ENCODE peak calls at places on chromosome 10, in seven cellular contexts. Z, P, E, A, K, I and B are unnamed samples.

GRCh38 chr10:123139521-123140163 is 3.9 kb downstream of the HMX3 start:
- DNase-seq in Z (no peak), P (no peak), E (no peak), A (peak; percentile 79), K (peak; percentile 94), I (peak; percentile 36), B (peak; percentile 77)

GRCh38 chr10:50593523-50593922 is 30.2 kb downstream of the SGMS1 start:
- DNase-seq in Z (no peak), P (peak; percentile 72), E (peak; percentile 56), A (no peak), K (no peak), I (no peak), B (no peak)

GRCh38 chr10:30443049-30443448 is 9.1 kb downstream of the MAP3K8 start:
- DNase-seq in Z (no peak), P (no peak), E (no peak), A (no peak), K (no peak), I (no peak), B (no peak)

GRCh38 chr10:83458611-83459010 is 680.7 kb upstream of the GHITM start:
- DNase-seq in Z (peak; percentile 63), P (no peak), E (no peak), A (no peak), K (no peak), I (no peak), B (no peak)

GRCh38 chr10:48444266-48444665 is 137.8 kb downstream of the MAPK8 start:
- DNase-seq in Z (no peak), P (no peak), E (no peak), A (peak; percentile 60), K (no peak), I (no peak), B (peak; percentile 34)

GRCh38 chr10:19048479-19048878 is at the start of gene MALRD1:
- DNase-seq in Z (no peak), P (no peak), E (no peak), A (no peak), K (no peak), I (no peak), B (no peak)

GRCh38 chr10:91366687-91367086 is 43.5 kb upstream of the HECTD2 start:
- DNase-seq in Z (no peak), P (no peak), E (no peak), A (no peak), K (no peak), I (peak; percentile 28), B (no peak)

GRCh38 chr10:78913219-78914059 is 155.3 kb upstream of the ZMIZ1 start:
- DNase-seq in Z (no peak), P (no peak), E (no peak), A (peak; percentile 71), K (no peak), I (no peak), B (no peak)

GRCh38 chr10:3126741-3127342 is 45.7 kb downstream of the PITRM1 start:
- DNase-seq in Z (no peak), P (no peak), E (no peak), A (no peak), K (no peak), I (no peak), B (peak; percentile 73)

GRCh38 chr10:13219685-13220670 is 14.2 kb downstream of the UCMA start:
- DNase-seq in Z (no peak), P (peak; percentile 14), E (no peak), A (peak; percentile 84), K (peak; percentile 30), I (peak; percentile 84), B (no peak)

GRCh38 chr10:17109475-17110207 is 20.0 kb downstream of the CUBN start:
- DNase-seq in Z (no peak), P (peak; percentile 92), E (peak; percentile 88), A (no peak), K (no peak), I (peak; percentile 67), B (peak; percentile 89)

GRCh38 chr10:70762441-70763177 is 22.6 kb downstream of the TBATA start:
- DNase-seq in Z (no peak), P (no peak), E (no peak), A (no peak), K (no peak), I (no peak), B (peak; percentile 60)

GRCh38 chr10:122282253-122282671 is 11.2 kb downstream of the BTBD16 start:
- DNase-seq in Z (no peak), P (peak; percentile 74), E (no peak), A (no peak), K (no peak), I (no peak), B (no peak)

GRCh38 chr10:21402606-21403083 is 122.8 kb downstream of the SKIDA1 start:
- DNase-seq in Z (no peak), P (peak; percentile 17), E (peak; percentile 32), A (no peak), K (no peak), I (peak; percentile 45), B (no peak)

GRCh38 chr10:61325183-61325582 is 128.0 kb downstream of the TMEM26 start:
- DNase-seq in Z (no peak), P (no peak), E (no peak), A (no peak), K (no peak), I (no peak), B (no peak)

GRCh38 chr10:29619273-29619672 is 15.5 kb downstream of the SVIL start:
- DNase-seq in Z (no peak), P (peak; percentile 40), E (peak; percentile 58), A (no peak), K (no peak), I (peak; percentile 35), B (peak; percentile 90)

GRCh38 chr10:129161184-129161583 is 305.9 kb upstream of the MGMT start:
- DNase-seq in Z (no peak), P (peak; percentile 3), E (no peak), A (peak; percentile 91), K (no peak), I (peak; percentile 9), B (no peak)

GRCh38 chr10:22058195-22058594 is 54.7 kb upstream of the DNAJC1 start:
- DNase-seq in Z (no peak), P (no peak), E (no peak), A (no peak), K (no peak), I (no peak), B (no peak)